ENCODE peak calls at places on chromosomes 6 and 20, in nine cellular contexts. X is HepG2; E is spleen; J is CD4-positive, CD25-positive, alpha-beta regulatory T cell; H is cardiac muscle cell; T is pancreas; S is CD8-positive, alpha-beta memory T cell; F is suprapubic skin; R is A673. K is an unnamed sample. For H3K4me1, the result is how much of the 10 kb centered on the place peaks cover.

GRCh38 chr6:134253681-134254080 is 64.2 kb downstream of the SGK1 start:
- DNase-seq in J (no peak), T (peak), F (no peak), X (peak), E (no peak), H (peak), R (peak), S (no peak), K (no peak)

GRCh38 chr6:98574991-98575390 is 259.4 kb upstream of the POU3F2 start:
- DNase-seq in X (peak), J (no peak), S (no peak), H (no peak), E (no peak), F (no peak), T (no peak), R (no peak), K (no peak)

GRCh38 chr6:43186706-43187105 is 4.7 kb downstream of the CUL9 start:
- DNase-seq in J (no peak), S (no peak), F (peak), R (no peak), E (peak), T (no peak), H (no peak), X (no peak), K (no peak)

GRCh38 chr20:17680128-17680835 is 1.8 kb downstream of the RRBP1 start:
- DNase-seq in H (peak), X (peak), S (peak), T (peak), E (peak), J (no peak), F (peak), R (peak), K (no peak)

GRCh38 chr20:43938932-43939761 is 24.5 kb downstream of the TOX2 start:
- DNase-seq in T (peak), X (peak), H (peak), F (no peak), E (no peak), J (no peak), S (no peak), R (peak), K (peak)

GRCh38 chr6:124560836-124561585 is 401.2 kb upstream of the RNF217 start:
- DNase-seq in J (no peak), H (no peak), T (no peak), X (no peak), F (no peak), S (no peak), E (no peak), R (no peak), K (no peak)

GRCh38 chr6:46914279-46914810 is 7.4 kb downstream of the ADGRF5 start:
- DNase-seq in S (no peak), H (no peak), E (no peak), F (no peak), T (no peak), R (no peak), J (no peak), X (no peak), K (no peak)

GRCh38 chr6:128738112-128738511 is 144.8 kb upstream of the LAMA2 start:
- DNase-seq in E (no peak), S (no peak), T (no peak), F (no peak), H (no peak), X (no peak), R (no peak), J (no peak), K (no peak)

GRCh38 chr6:35238843-35239289 is 20.7 kb upstream of the ZNF76 start:
- DNase-seq in X (no peak), R (no peak), H (peak), T (no peak), F (no peak), E (peak), J (no peak), S (no peak), K (no peak)

GRCh38 chr6:136792945-136793289 is 640 bp upstream of the MAP3K5 start:
- DNase-seq in E (peak), T (peak), J (peak), F (peak), X (peak), R (peak), S (peak), H (peak), K (peak)

GRCh38 chr6:131322121-131322520 is 186.9 kb downstream of the AKAP7 start:
- DNase-seq in H (no peak), J (no peak), T (no peak), F (no peak), E (no peak), S (no peak), R (no peak), X (no peak), K (no peak)

GRCh38 chr20:56731041-56731440 is 101.9 kb downstream of the TFAP2C start:
- DNase-seq in J (no peak), X (no peak), T (no peak), F (no peak), R (no peak), S (no peak), H (no peak), E (no peak), K (no peak)

GRCh38 chr6:168648730-168649129 is 207.7 kb downstream of the SMOC2 start:
- DNase-seq in H (no peak), R (peak), X (no peak), F (no peak), S (no peak), T (no peak), E (no peak), J (no peak), K (no peak)

GRCh38 chr6:26234421-26235239 is 130.4 kb upstream of the BTN3A2 start:
- DNase-seq in T (peak), R (peak), X (no peak), H (peak), E (peak), F (no peak), J (peak), S (peak), K (peak)

GRCh38 chr20:64144144-64144912 is 19.9 kb upstream of the MYT1 start:
- DNase-seq in S (no peak), F (peak), X (no peak), T (no peak), E (peak), H (no peak), J (no peak), R (no peak), K (no peak)

GRCh38 chr20:15702161-15702560 is 871.1 kb downstream of the KIF16B start:
- DNase-seq in F (no peak), X (no peak), R (no peak), S (no peak), T (no peak), J (no peak), E (no peak), H (no peak), K (no peak)

GRCh38 chr6:106496791-106497190 is 132.5 kb downstream of the RTN4IP1 start:
- DNase-seq in T (no peak), R (no peak), H (no peak), F (no peak), S (no peak), E (no peak), J (no peak), X (no peak), K (peak)

GRCh38 chr6:5481024-5481423 is 219.7 kb downstream of the FARS2 start:
- DNase-seq in X (no peak), S (no peak), R (no peak), H (no peak), T (no peak), E (no peak), F (no peak), J (no peak), K (no peak)

GRCh38 chr6:32973934-32974333 is 5.5 kb downstream of the BRD2 start:
- DNase-seq in T (no peak), X (no peak), R (peak), J (peak), F (no peak), H (peak), E (no peak), S (no peak), K (peak)

GRCh38 chr20:63023071-63023835 is 16.5 kb upstream of the BHLHE23 start:
- DNase-seq in H (no peak), F (no peak), T (no peak), R (no peak), J (no peak), X (no peak), E (peak), S (no peak), K (no peak)

GRCh38 chr6:81894788-81895221 is 142.3 kb upstream of the TENT5A start:
- DNase-seq in E (no peak), S (no peak), J (no peak), F (no peak), R (no peak), T (no peak), X (peak), H (peak), K (no peak)

GRCh38 chr20:57656821-57657536 is 36.8 kb upstream of the ZBP1 start:
- DNase-seq in E (peak), X (no peak), H (no peak), F (peak), R (no peak), J (no peak), S (no peak), T (peak), K (no peak)

GRCh38 chr6:149840345-149841075 is 23.6 kb downstream of the LRP11 start:
- DNase-seq in F (peak), R (peak), T (peak), E (no peak), J (no peak), S (no peak), H (peak), X (peak), K (peak)

GRCh38 chr20:13338999-13339411 is 117.9 kb downstream of the ISM1 start:
- DNase-seq in T (no peak), J (no peak), X (peak), E (no peak), S (no peak), F (no peak), R (no peak), H (no peak), K (no peak)

GRCh38 chr6:30418448-30418847 is 70.9 kb upstream of the HLA-E start:
- DNase-seq in T (no peak), J (no peak), F (no peak), X (no peak), R (no peak), S (no peak), H (no peak), E (no peak), K (no peak)

GRCh38 chr6:140253096-140253495 is 878.6 kb upstream of the CITED2 start:
- DNase-seq in E (no peak), T (no peak), J (no peak), F (no peak), H (peak), X (no peak), R (no peak), S (no peak), K (no peak)

GRCh38 chr6:6586671-6587526 is 1.6 kb upstream of the LY86 start:
- DNase-seq in F (no peak), J (no peak), R (no peak), S (no peak), X (no peak), E (peak), T (no peak), H (no peak), K (peak)

GRCh38 chr6:127340171-127340570 is 3.2 kb downstream of the ECHDC1 start:
- DNase-seq in J (no peak), R (no peak), H (no peak), S (no peak), F (no peak), T (no peak), X (no peak), E (no peak), K (no peak)
- H3K4me1 ChIP-seq in J (under half), R (under half), H (under half), S (half or more), F (under half), T (under half), X (half or more), E (under half), K (under half)

GRCh38 chr6:107532707-107533106 is 42.8 kb downstream of the SOBP start:
- DNase-seq in F (no peak), J (no peak), E (no peak), T (no peak), X (no peak), R (no peak), H (no peak), S (no peak), K (no peak)

GRCh38 chr6:107535626-107536025 is 45.7 kb downstream of the SOBP start:
- DNase-seq in H (no peak), E (no peak), F (no peak), R (no peak), J (no peak), S (no peak), X (no peak), T (no peak), K (no peak)

GRCh38 chr6:107533415-107534059 is 43.6 kb downstream of the SOBP start:
- DNase-seq in X (no peak), T (no peak), E (no peak), S (no peak), R (no peak), J (no peak), F (no peak), H (no peak), K (no peak)

GRCh38 chr6:107536183-107536582 is 46.3 kb downstream of the SOBP start:
- DNase-seq in S (no peak), R (no peak), H (no peak), F (no peak), T (no peak), X (no peak), J (no peak), E (no peak), K (peak)

GRCh38 chr6:107534762-107535161 is 44.8 kb downstream of the SOBP start:
- DNase-seq in S (no peak), E (no peak), R (no peak), T (no peak), X (no peak), H (no peak), J (no peak), F (no peak), K (no peak)
- H3K4me1 ChIP-seq in S (under half), E (under half), R (under half), T (under half), X (under half), H (half or more), J (under half), F (under half), K (under half)

GRCh38 chr6:4021133-4021861 is 57.6 kb downstream of the FAM217A start:
- DNase-seq in H (peak), T (peak), F (peak), X (peak), J (peak), E (peak), R (peak), S (peak), K (peak)

GRCh38 chr6:4017847-4018193 is 61.1 kb downstream of the FAM217A start:
- DNase-seq in E (no peak), H (peak), F (no peak), T (no peak), X (peak), R (peak), J (no peak), S (no peak), K (peak)

GRCh38 chr6:4020822-4021132 is 58.2 kb downstream of the FAM217A start:
- DNase-seq in T (no peak), F (no peak), R (no peak), E (no peak), S (no peak), X (no peak), J (no peak), H (no peak), K (no peak)

GRCh38 chr6:4017058-4017457 is 61.9 kb downstream of the FAM217A start:
- DNase-seq in F (no peak), S (no peak), T (no peak), X (no peak), R (no peak), E (no peak), H (no peak), J (no peak), K (peak)

GRCh38 chr6:4018194-4019111 is 60.5 kb downstream of the FAM217A start:
- DNase-seq in H (peak), F (peak), J (peak), E (peak), S (peak), R (peak), X (peak), T (peak), K (peak)
- H3K4me1 ChIP-seq in H (under half), F (half or more), J (half or more), E (half or more), S (half or more), R (under half), X (under half), T (under half), K (under half)

DNA sequence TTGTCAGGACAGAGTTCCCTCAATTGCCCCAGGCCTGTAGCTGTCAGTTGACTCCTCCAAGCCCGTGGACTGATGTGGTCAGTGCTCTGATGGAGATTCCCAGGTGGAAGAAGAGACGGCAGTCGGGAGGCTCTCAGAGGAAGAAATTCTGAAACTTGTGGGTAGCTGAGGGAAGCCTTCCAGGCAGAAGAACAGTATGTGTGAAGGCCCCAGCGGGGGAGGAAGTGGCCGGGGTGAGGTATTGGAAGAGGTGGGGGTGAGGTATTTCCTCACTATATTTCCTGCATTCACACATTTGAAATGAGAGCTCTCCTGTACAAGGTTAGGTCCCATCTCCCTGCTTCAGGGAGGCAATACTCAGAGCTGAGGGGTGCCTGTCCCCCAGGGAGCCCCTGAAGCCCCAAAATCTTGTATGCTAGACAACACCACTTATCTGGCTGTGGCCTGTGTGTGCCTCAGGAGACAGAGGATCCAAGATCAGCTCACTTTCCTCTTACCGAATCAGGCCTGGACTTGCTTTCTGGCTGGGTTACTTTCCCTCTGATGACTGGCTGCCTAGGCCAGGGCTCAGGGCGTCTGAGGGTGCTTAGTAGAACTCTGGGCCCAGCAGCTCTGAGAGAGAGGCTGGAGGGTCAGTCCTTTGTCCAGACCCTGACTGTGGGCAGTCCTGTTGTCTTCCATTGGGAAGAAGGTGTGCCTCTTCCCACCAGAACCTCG is 49.3 kb upstream of the MYL9 start:
- DNase-seq in R (no peak), X (no peak), J (peak), T (no peak), F (no peak), S (peak), H (peak), E (peak), K (no peak)
- H3K4me1 ChIP-seq in R (under half), X (under half), J (under half), T (under half), F (half or more), S (under half), H (under half), E (under half), K (under half)

DNA sequence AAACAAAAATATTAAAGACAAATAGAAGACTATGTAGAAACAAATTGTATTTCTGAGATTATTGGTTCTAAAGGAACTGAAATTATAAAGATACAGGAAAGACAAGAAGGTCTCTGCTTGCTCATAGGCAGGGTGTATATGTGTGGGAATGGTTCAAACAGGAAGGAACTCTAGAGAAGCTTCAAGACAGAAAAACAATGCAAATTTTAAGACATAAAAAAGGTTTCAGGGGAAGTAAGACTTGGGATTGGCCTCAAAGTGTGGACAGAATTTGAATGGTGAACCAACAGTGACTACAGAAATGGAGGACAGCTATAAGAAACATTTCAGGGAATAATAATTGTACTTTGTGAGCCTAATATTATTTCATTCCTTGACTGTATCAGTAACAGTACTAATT is 50.3 kb downstream of the OR2B2 start:
- DNase-seq in S (no peak), F (no peak), J (no peak), R (no peak), H (no peak), X (no peak), E (no peak), T (no peak), K (no peak)
- H3K4me1 ChIP-seq in S (under half), F (under half), J (under half), R (under half), H (under half), X (under half), E (under half), T (under half), K (under half)

DNA sequence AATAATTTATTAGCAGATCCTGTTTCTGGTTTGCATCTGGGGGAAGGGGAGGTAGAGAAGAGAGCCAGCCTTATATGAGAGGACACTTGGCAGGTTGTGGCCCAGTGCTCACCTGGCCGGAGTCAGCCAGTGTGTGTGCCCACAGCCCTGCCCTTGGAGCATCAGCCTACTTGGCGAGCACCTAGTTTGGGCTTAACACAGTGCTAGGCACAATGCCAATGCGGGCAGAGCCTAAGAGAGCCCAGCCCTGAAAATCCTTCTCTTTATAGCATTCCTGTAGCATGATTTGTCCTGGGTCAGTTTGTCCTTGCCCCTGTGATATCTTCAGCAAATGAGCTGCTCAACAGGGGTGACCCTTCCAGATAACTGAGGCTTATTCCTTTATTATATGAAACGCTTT is 73.0 kb downstream of the SLX4IP start:
- DNase-seq in J (no peak), S (no peak), X (no peak), R (no peak), T (no peak), H (peak), F (no peak), E (no peak), K (no peak)
- H3K4me1 ChIP-seq in J (under half), S (under half), X (under half), R (half or more), T (under half), H (under half), F (half or more), E (under half), K (under half)

GRCh38 chr6:11972270-11972669 is 39.8 kb upstream of the HIVEP1 start:
- DNase-seq in E (no peak), S (no peak), X (no peak), T (no peak), F (no peak), J (no peak), R (no peak), H (no peak), K (no peak)
- H3K4me1 ChIP-seq in E (under half), S (under half), X (under half), T (under half), F (under half), J (under half), R (under half), H (under half), K (under half)

GRCh38 chr6:41787219-41787917 is at the start of gene TOMM6:
- DNase-seq in H (peak), F (peak), R (peak), X (peak), T (peak), S (peak), J (peak), E (peak), K (peak)
- H3K4me1 ChIP-seq in H (under half), F (under half), R (under half), X (under half), T (under half), S (under half), J (under half), E (under half), K (under half)

GRCh38 chr6:158040051-158040803 is 58.6 kb downstream of the SYNJ2 start:
- DNase-seq in H (peak), J (no peak), E (no peak), X (peak), T (peak), R (peak), F (no peak), S (no peak), K (no peak)
- H3K4me1 ChIP-seq in H (under half), J (under half), E (under half), X (half or more), T (under half), R (under half), F (under half), S (under half), K (under half)